ENCODE peak calls at places on chromosomes 12 and 14, in eight cellular contexts. One of them, this sample, is unnamed.
A peak's percentile ranks its signal among the peaks of the same experiment; 100 is the strongest.

GRCh38 chr12:122009741-122010140 is 11.9 kb upstream of the BCL7A start:
- DNase-seq in activated CD8-positive, alpha-beta memory T cell treated with anti-CD3 and anti-CD28 coated beads for 48 hours: no peak
- DNase-seq in GM06990: no peak
- DNase-seq in NT2/D1: no peak
- DNase-seq in GM13977: no peak
- DNase-seq in posterior cingulate gyrus: peak; percentile 48
- DNase-seq in SK-N-SH: no peak
- DNase-seq in MCF 10A: no peak
- DNase-seq in this sample: no peak

GRCh38 chr12:69816082-69816481 is 8.9 kb upstream of the MYRFL start:
- DNase-seq in activated CD8-positive, alpha-beta memory T cell treated with anti-CD3 and anti-CD28 coated beads for 48 hours: no peak
- DNase-seq in GM06990: peak; percentile 4
- DNase-seq in NT2/D1: no peak
- DNase-seq in GM13977: peak; percentile 17
- DNase-seq in posterior cingulate gyrus: no peak
- DNase-seq in SK-N-SH: no peak
- DNase-seq in MCF 10A: no peak
- DNase-seq in this sample: no peak

GRCh38 chr12:30548203-30548602 is 147.5 kb downstream of the IPO8 start:
- DNase-seq in activated CD8-positive, alpha-beta memory T cell treated with anti-CD3 and anti-CD28 coated beads for 48 hours: no peak
- DNase-seq in GM06990: no peak
- DNase-seq in NT2/D1: no peak
- DNase-seq in GM13977: no peak
- DNase-seq in posterior cingulate gyrus: no peak
- DNase-seq in SK-N-SH: no peak
- DNase-seq in MCF 10A: no peak
- DNase-seq in this sample: no peak

GRCh38 chr12:48086327-48086726 is 19.6 kb downstream of the SENP1 start:
- DNase-seq in activated CD8-positive, alpha-beta memory T cell treated with anti-CD3 and anti-CD28 coated beads for 48 hours: no peak
- DNase-seq in GM06990: no peak
- DNase-seq in NT2/D1: no peak
- DNase-seq in GM13977: no peak
- DNase-seq in posterior cingulate gyrus: no peak
- DNase-seq in SK-N-SH: no peak
- DNase-seq in MCF 10A: no peak
- DNase-seq in this sample: no peak

GRCh38 chr12:27289414-27289813 is 43.2 kb upstream of the BMAL2 start:
- DNase-seq in activated CD8-positive, alpha-beta memory T cell treated with anti-CD3 and anti-CD28 coated beads for 48 hours: no peak
- DNase-seq in GM06990: no peak
- DNase-seq in NT2/D1: no peak
- DNase-seq in GM13977: no peak
- DNase-seq in posterior cingulate gyrus: no peak
- DNase-seq in SK-N-SH: no peak
- DNase-seq in MCF 10A: no peak
- DNase-seq in this sample: no peak

GRCh38 chr12:94982456-94982855 is 21.0 kb downstream of the NDUFA12 start:
- DNase-seq in activated CD8-positive, alpha-beta memory T cell treated with anti-CD3 and anti-CD28 coated beads for 48 hours: no peak
- DNase-seq in GM06990: no peak
- DNase-seq in NT2/D1: no peak
- DNase-seq in GM13977: no peak
- DNase-seq in posterior cingulate gyrus: no peak
- DNase-seq in SK-N-SH: no peak
- DNase-seq in MCF 10A: no peak
- DNase-seq in this sample: no peak

GRCh38 chr14:55588259-55588699 is 8.3 kb downstream of the KTN1 start:
- DNase-seq in activated CD8-positive, alpha-beta memory T cell treated with anti-CD3 and anti-CD28 coated beads for 48 hours: no peak
- DNase-seq in GM06990: no peak
- DNase-seq in NT2/D1: no peak
- DNase-seq in GM13977: no peak
- DNase-seq in posterior cingulate gyrus: no peak
- DNase-seq in SK-N-SH: no peak
- DNase-seq in MCF 10A: no peak
- DNase-seq in this sample: peak; percentile 38

GRCh38 chr14:23438130-23438893 is 2.9 kb upstream of the MYH7 start:
- DNase-seq in activated CD8-positive, alpha-beta memory T cell treated with anti-CD3 and anti-CD28 coated beads for 48 hours: no peak
- DNase-seq in GM06990: no peak
- DNase-seq in NT2/D1: no peak
- DNase-seq in GM13977: no peak
- DNase-seq in posterior cingulate gyrus: no peak
- DNase-seq in SK-N-SH: no peak
- DNase-seq in MCF 10A: no peak
- DNase-seq in this sample: no peak

GRCh38 chr14:47442206-47442605 is 233.2 kb downstream of the MDGA2 start:
- DNase-seq in activated CD8-positive, alpha-beta memory T cell treated with anti-CD3 and anti-CD28 coated beads for 48 hours: no peak
- DNase-seq in GM06990: no peak
- DNase-seq in NT2/D1: no peak
- DNase-seq in GM13977: no peak
- DNase-seq in posterior cingulate gyrus: no peak
- DNase-seq in SK-N-SH: no peak
- DNase-seq in MCF 10A: peak; percentile 62
- DNase-seq in this sample: no peak